ENCODE peak calls at places on chromosome 22, in four cellular contexts. T is HepG2, F is GM12878, S is K562. Z is an unnamed sample.

GRCh38 chr22:31501738-31502137 is 5.4 kb downstream of the SFI1 start:
- DNase-seq in T (no peak), F (no peak), S (no peak), Z (no peak)

GRCh38 chr22:25582946-25583345 is 18.5 kb downstream of the GRK3 start:
- DNase-seq in T (peak; percentile 2), S (no peak), F (no peak), Z (no peak)

GRCh38 chr22:40665312-40665711 is 14.0 kb upstream of the MCHR1 start:
- DNase-seq in T (no peak), S (no peak), F (no peak), Z (no peak)

GRCh38 chr22:30989473-30989872 is 20.4 kb downstream of the TUG1 start:
- DNase-seq in F (no peak), S (no peak), T (no peak), Z (no peak)

GRCh38 chr22:27238935-27239510 is 562.5 kb downstream of the MN1 start:
- DNase-seq in F (no peak), T (no peak), S (peak; percentile 12), Z (no peak)

GRCh38 chr22:45317551-45318167 is 7.9 kb downstream of the FAM118A start:
- DNase-seq in T (no peak), S (no peak), F (no peak), Z (peak; percentile 48)

GRCh38 chr22:39463931-39464390 is 7.1 kb downstream of the MGAT3 start:
- DNase-seq in T (no peak), F (no peak), S (no peak), Z (no peak)

GRCh38 chr22:25629613-25630012 is 65.1 kb downstream of the GRK3 start:
- DNase-seq in T (no peak), S (no peak), F (no peak), Z (no peak)

GRCh38 chr22:17638432-17639237 is at the start of gene BCL2L13:
- DNase-seq in T (peak; percentile 92), S (peak; percentile 94), F (peak; percentile 57), Z (peak; percentile 95)

GRCh38 chr22:25777870-25778269 is 35.9 kb downstream of the MYO18B start:
- DNase-seq in S (no peak), T (peak; percentile 41), F (peak; percentile 11), Z (peak; percentile 61)

GRCh38 chr22:38923463-38924196 is 33.8 kb upstream of the APOBEC3A start:
- DNase-seq in T (peak; percentile 88), F (no peak), S (peak; percentile 76), Z (peak; percentile 94)

GRCh38 chr22:29727248-29727551 is 7.4 kb downstream of the CABP7 start:
- DNase-seq in F (no peak), T (peak; percentile 33), S (peak; percentile 87), Z (peak; percentile 73)

GRCh38 chr22:24247564-24248344 is 2.9 kb upstream of the GGT5 start:
- DNase-seq in S (peak; percentile 80), F (no peak), T (peak; percentile 66), Z (peak; percentile 92)

GRCh38 chr22:27720860-27721259 is 80.7 kb downstream of the MN1 start:
- DNase-seq in T (no peak), F (no peak), S (no peak), Z (no peak)

GRCh38 chr22:24518774-24519485 is 23.8 kb downstream of the UPB1 start:
- DNase-seq in S (no peak), T (no peak), F (no peak), Z (no peak)

GRCh38 chr22:39214006-39214382 is 30.8 kb downstream of the PDGFB start:
- DNase-seq in S (no peak), F (no peak), T (no peak), Z (no peak)

DNA sequence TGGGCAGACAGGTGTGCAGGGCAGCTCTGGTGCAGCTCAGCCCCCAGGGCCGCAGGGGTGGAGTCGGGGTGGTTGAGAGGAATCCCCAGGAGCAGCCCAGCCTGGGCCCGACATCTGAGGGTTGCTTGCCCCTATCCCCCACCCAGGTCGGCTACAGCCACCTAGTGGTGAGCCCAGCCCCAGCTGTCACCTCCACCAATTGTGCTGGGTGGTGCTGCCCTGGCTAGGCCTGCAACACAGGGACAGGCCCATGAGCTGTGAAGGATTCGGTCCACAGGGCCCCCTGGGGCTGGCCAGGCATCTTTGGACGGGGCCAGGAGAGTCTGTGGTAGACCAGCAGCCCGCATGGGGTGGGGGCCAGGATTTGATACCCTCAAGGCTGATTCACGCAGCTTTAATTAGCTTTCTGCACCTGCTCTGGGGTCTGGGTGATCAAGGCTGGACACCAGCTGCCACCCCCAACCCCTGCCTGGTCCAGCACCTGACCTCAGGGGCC is 29.5 kb downstream of the RTN4R start:
- DNase-seq in T (peak; percentile 41), F (no peak), S (peak; percentile 99), Z (peak; percentile 89)
- TF ChIP-seq TARDBP in T (no peak), F (no peak), S (peak; percentile 39), Z (no peak)

GRCh38 chr22:36332623-36333331 is 55.0 kb downstream of the MYH9 start:
- DNase-seq in F (peak; percentile 59), T (no peak), S (no peak), Z (no peak)

GRCh38 chr22:36335621-36336020 is 52.1 kb downstream of the MYH9 start:
- DNase-seq in T (no peak), F (no peak), S (no peak), Z (no peak)

GRCh38 chr22:36334838-36335603 is 52.7 kb downstream of the MYH9 start:
- DNase-seq in F (no peak), T (no peak), S (peak; percentile 48), Z (no peak)

GRCh38 chr22:36333632-36334031 is 54.1 kb downstream of the MYH9 start:
- DNase-seq in T (no peak), S (no peak), F (no peak), Z (no peak)

DNA sequence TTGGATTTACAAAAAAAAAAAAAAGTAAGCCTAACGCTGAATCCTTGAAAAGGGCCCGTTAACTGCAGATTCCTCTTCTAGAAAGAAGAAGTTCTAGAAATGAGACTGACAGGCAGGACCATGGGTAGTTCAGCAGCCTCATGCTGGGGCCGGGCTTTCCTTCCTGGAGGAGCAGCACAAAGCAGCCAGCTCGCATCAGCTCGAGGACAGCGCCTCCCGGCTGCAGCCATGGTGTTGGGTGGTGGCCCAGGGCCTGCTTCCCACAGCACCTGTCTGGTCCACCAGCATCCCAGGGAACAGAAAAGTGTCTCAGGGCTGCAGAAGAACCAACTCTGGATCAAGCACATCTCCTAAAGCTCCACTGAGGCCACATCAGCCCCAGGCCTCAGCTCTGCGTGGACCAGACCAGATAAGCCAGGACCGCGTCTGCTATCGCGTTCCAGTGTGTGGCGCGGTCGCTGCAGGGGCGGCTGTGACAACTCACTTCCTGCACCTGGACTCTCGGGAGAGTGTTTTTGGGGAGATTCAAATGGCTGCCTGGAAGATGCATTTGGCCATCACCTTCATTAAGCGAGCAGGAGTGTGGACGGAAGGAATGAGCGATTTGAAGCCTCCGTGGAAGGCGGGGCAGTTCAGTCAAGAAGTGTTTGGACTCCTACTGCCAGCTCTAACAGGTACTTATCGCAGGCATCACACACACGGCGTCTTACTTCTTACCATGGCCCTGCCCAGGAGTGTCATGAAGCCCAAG is 53.5 kb downstream of the MYH9 start:
- DNase-seq in S (peak; percentile 70), F (no peak), T (no peak), Z (no peak)
- TF ChIP-seq SP1 in S (no peak), F (no peak), T (no peak), Z (no peak)

GRCh38 chr22:22753526-22754267 is 109.3 kb downstream of the GGTLC2 start:
- DNase-seq in T (peak; percentile 47), F (no peak), S (peak; percentile 100), Z (peak; percentile 88)
- TF ChIP-seq TARDBP in T (no peak), F (no peak), S (no peak), Z (no peak)

DNA sequence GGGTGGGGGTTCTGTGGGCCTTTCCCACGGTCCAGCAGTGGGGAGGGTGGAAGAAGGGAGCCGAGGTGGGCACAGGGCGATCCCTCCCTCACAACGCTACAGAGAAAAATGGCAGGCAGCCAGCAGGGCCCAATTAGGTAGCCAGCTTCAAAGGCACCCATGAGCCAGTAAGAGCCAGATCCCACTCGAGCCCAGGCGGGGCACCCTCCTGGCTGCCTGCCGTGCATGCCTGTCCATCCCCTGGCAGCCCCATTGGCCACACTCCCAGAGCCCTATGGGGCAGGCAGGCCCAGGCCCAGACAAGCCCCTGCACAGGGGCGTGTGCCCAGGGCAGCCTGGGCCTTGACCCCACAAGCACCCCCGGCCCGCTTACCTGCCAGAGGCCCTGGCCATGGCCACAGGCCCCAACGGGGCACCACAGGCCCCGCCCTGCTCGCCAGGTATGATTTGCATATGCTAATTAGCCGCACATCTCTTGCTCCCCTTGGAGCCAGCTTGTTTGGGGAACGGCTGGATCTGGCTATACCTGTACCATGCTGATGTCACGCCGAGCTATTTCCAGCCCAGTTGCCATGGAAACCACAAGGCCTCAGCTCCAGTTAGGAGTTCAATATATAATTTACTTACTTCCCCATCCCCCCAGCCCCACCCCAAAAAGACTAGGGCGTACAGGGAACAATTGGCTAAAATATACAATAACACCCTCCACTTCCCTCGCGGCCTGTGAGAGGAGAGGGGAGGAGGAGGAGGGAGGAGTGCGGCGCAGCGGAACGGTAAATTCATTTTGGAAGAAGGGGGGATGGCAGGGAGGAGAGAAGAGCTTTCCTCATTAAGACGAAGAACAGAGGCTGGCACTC is 47.5 kb upstream of the TCF20 start:
- DNase-seq in S (no peak), T (no peak), F (no peak), Z (no peak)
- TF ChIP-seq SP1 in S (no peak), T (no peak), F (no peak), Z (no peak)

DNA sequence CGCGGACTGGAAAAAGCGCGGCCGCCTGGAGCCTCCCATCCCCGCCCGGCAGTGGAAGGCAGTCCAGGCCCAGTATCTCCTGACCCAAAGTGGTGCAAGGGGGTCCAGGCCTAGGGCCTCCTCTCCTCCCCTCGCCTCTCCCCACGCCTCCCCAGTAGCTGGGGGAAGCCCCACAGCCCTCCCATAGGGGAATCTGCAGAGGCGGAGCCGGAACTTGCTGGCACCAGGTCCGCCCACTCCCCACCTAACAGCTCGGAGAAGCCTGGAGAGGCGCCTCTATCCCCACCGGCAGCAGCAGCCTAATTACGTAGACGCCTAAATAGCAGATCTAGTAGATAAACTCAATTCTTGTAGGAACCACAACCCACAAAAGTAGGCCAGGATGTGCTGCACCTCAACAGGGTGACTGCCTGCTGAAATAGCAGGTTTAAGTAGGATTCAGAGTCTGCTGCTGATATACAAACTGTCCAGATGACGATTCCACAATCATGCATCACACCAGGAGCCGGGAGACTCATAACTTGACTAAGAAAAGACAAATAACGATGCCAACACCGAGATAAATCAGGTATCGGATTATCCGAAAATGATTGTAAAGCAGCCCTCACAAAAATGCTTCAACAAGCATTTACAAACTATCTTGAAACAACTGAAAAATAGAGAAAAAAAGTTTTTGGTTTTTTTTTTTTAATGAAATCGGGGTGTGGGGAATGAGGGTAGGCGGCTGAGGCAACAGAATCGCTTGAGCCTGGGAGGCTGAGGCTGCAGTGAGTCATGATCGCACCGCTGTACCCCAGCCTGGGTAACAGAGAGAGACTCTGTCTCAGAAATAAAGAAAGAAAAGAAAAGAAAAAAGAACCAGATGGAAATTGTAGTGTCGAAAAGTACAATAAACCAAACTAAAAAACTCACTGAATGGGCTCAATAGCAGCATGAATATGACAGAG is 11.4 kb upstream of the BRD1 start:
- DNase-seq in S (no peak), T (no peak), F (peak; percentile 36), Z (peak; percentile 30)
- TF ChIP-seq TARDBP in S (no peak), T (no peak), F (no peak), Z (no peak)

GRCh38 chr22:47943729-47944700 is 1181.6 kb downstream of the TBC1D22A start:
- DNase-seq in T (no peak), F (no peak), S (no peak), Z (no peak)
- TF ChIP-seq SP1 in T (no peak), F (no peak), S (no peak), Z (no peak)

GRCh38 chr22:33372875-33373274 is 314.7 kb upstream of the SYN3 start:
- DNase-seq in F (no peak), S (no peak), T (no peak), Z (no peak)
- TF ChIP-seq TARDBP in F (no peak), S (no peak), T (no peak), Z (no peak)

Z was measured in HEK293T.